ENCODE peak calls at places on chromosomes 13 and 19, in five cellular contexts. One of them, this sample, is unnamed.

GRCh38 chr13:113759525-113760137 is 605 bp downstream of the TMEM255B start:
- DNase-seq in neural progenitor cell: peak; percentile 58
- DNase-seq in heart left ventricle: peak; percentile 52
- DNase-seq in AG04450: no peak
- DNase-seq in effector memory CD4-positive, alpha-beta T cell: no peak
- DNase-seq in this sample: peak; percentile 64

GRCh38 chr13:70415141-70415540 is 306.9 kb upstream of the KLHL1 start:
- DNase-seq in neural progenitor cell: no peak
- DNase-seq in AG04450: no peak
- DNase-seq in effector memory CD4-positive, alpha-beta T cell: no peak
- DNase-seq in heart left ventricle: no peak
- DNase-seq in this sample: no peak

GRCh38 chr13:50224534-50224933 is 209.3 kb downstream of the KCNRG start:
- DNase-seq in effector memory CD4-positive, alpha-beta T cell: no peak
- DNase-seq in heart left ventricle: no peak
- DNase-seq in neural progenitor cell: no peak
- DNase-seq in AG04450: no peak
- DNase-seq in this sample: no peak

GRCh38 chr13:52009985-52010384 is 1.3 kb downstream of the ATP7B start:
- DNase-seq in AG04450: no peak
- DNase-seq in neural progenitor cell: no peak
- DNase-seq in effector memory CD4-positive, alpha-beta T cell: no peak
- DNase-seq in heart left ventricle: no peak
- DNase-seq in this sample: no peak

GRCh38 chr13:103354189-103354588 is 288.0 kb upstream of the SLC10A2 start:
- DNase-seq in heart left ventricle: no peak
- DNase-seq in effector memory CD4-positive, alpha-beta T cell: no peak
- DNase-seq in neural progenitor cell: no peak
- DNase-seq in AG04450: no peak
- DNase-seq in this sample: no peak

GRCh38 chr13:112729408-112729807 is 39.6 kb downstream of the ATP11A start:
- DNase-seq in neural progenitor cell: no peak
- DNase-seq in heart left ventricle: peak; percentile 79
- DNase-seq in effector memory CD4-positive, alpha-beta T cell: no peak
- DNase-seq in AG04450: no peak
- DNase-seq in this sample: peak; percentile 44

GRCh38 chr19:13181747-13182388 is 31.7 kb downstream of the IER2 start:
- DNase-seq in effector memory CD4-positive, alpha-beta T cell: no peak
- DNase-seq in heart left ventricle: peak; percentile 83
- DNase-seq in AG04450: no peak
- DNase-seq in neural progenitor cell: no peak
- DNase-seq in this sample: no peak

GRCh38 chr19:39182174-39182505 is 14.6 kb upstream of the NCCRP1 start:
- DNase-seq in AG04450: no peak
- DNase-seq in neural progenitor cell: no peak
- DNase-seq in effector memory CD4-positive, alpha-beta T cell: no peak
- DNase-seq in heart left ventricle: no peak
- DNase-seq in this sample: no peak

GRCh38 chr13:25281193-25281936 is 5.9 kb downstream of the MTMR6 start:
- DNase-seq in heart left ventricle: no peak
- DNase-seq in effector memory CD4-positive, alpha-beta T cell: no peak
- DNase-seq in neural progenitor cell: no peak
- DNase-seq in AG04450: no peak
- DNase-seq in this sample: no peak

GRCh38 chr19:45336696-45337251 is 3.8 kb upstream of the KLC3 start:
- DNase-seq in heart left ventricle: no peak
- DNase-seq in AG04450: no peak
- DNase-seq in effector memory CD4-positive, alpha-beta T cell: no peak
- DNase-seq in neural progenitor cell: no peak
- DNase-seq in this sample: no peak

GRCh38 chr19:7159105-7159933 is 89.8 kb downstream of the ZNF557 start:
- DNase-seq in neural progenitor cell: no peak
- DNase-seq in AG04450: peak; percentile 65
- DNase-seq in effector memory CD4-positive, alpha-beta T cell: no peak
- DNase-seq in heart left ventricle: peak; percentile 85
- DNase-seq in this sample: no peak

GRCh38 chr13:47133024-47133445 is 236.2 kb upstream of the HTR2A start:
- DNase-seq in heart left ventricle: no peak
- DNase-seq in neural progenitor cell: no peak
- DNase-seq in AG04450: no peak
- DNase-seq in effector memory CD4-positive, alpha-beta T cell: no peak
- DNase-seq in this sample: no peak

GRCh38 chr13:43838909-43839308 is 40.6 kb downstream of the CCDC122 start:
- DNase-seq in effector memory CD4-positive, alpha-beta T cell: no peak
- DNase-seq in heart left ventricle: no peak
- DNase-seq in AG04450: no peak
- DNase-seq in neural progenitor cell: no peak
- DNase-seq in this sample: no peak

GRCh38 chr13:91360246-91360751 is 12.8 kb downstream of the MIR17HG start:
- DNase-seq in effector memory CD4-positive, alpha-beta T cell: no peak
- DNase-seq in heart left ventricle: no peak
- DNase-seq in neural progenitor cell: no peak
- DNase-seq in AG04450: no peak
- DNase-seq in this sample: no peak

GRCh38 chr19:54473983-54474382 is 887 bp upstream of the CDC42EP5 start:
- DNase-seq in heart left ventricle: no peak
- DNase-seq in AG04450: no peak
- DNase-seq in effector memory CD4-positive, alpha-beta T cell: no peak
- DNase-seq in neural progenitor cell: no peak
- DNase-seq in this sample: no peak

GRCh38 chr19:2186071-2186846 is 22.5 kb downstream of the DOT1L start:
- DNase-seq in AG04450: peak; percentile 91
- DNase-seq in effector memory CD4-positive, alpha-beta T cell: no peak
- DNase-seq in neural progenitor cell: peak; percentile 39
- DNase-seq in heart left ventricle: peak; percentile 88
- DNase-seq in this sample: peak; percentile 70

GRCh38 chr19:2187164-2187563 is 23.4 kb downstream of the DOT1L start:
- DNase-seq in neural progenitor cell: no peak
- DNase-seq in AG04450: no peak
- DNase-seq in heart left ventricle: no peak
- DNase-seq in effector memory CD4-positive, alpha-beta T cell: no peak
- DNase-seq in this sample: no peak

GRCh38 chr19:2181618-2181997 is 17.9 kb downstream of the DOT1L start:
- DNase-seq in AG04450: no peak
- DNase-seq in effector memory CD4-positive, alpha-beta T cell: no peak
- DNase-seq in heart left ventricle: no peak
- DNase-seq in neural progenitor cell: no peak
- DNase-seq in this sample: no peak

GRCh38 chr19:2185734-2186070 is 22.0 kb downstream of the DOT1L start:
- DNase-seq in neural progenitor cell: no peak
- DNase-seq in heart left ventricle: no peak
- DNase-seq in AG04450: no peak
- DNase-seq in effector memory CD4-positive, alpha-beta T cell: no peak
- DNase-seq in this sample: no peak

GRCh38 chr19:2184422-2185012 is 20.8 kb downstream of the DOT1L start:
- DNase-seq in AG04450: no peak
- DNase-seq in effector memory CD4-positive, alpha-beta T cell: no peak
- DNase-seq in neural progenitor cell: no peak
- DNase-seq in heart left ventricle: no peak
- DNase-seq in this sample: no peak
- H3K27ac ChIP-seq in AG04450: no peak overlapping the region
- H3K27ac ChIP-seq in effector memory CD4-positive, alpha-beta T cell: no peak overlapping the region
- H3K27ac ChIP-seq in neural progenitor cell: no peak overlapping the region
- H3K27ac ChIP-seq in heart left ventricle: no peak overlapping the region
- H3K27ac ChIP-seq in this sample: no peak overlapping the region

DNA sequence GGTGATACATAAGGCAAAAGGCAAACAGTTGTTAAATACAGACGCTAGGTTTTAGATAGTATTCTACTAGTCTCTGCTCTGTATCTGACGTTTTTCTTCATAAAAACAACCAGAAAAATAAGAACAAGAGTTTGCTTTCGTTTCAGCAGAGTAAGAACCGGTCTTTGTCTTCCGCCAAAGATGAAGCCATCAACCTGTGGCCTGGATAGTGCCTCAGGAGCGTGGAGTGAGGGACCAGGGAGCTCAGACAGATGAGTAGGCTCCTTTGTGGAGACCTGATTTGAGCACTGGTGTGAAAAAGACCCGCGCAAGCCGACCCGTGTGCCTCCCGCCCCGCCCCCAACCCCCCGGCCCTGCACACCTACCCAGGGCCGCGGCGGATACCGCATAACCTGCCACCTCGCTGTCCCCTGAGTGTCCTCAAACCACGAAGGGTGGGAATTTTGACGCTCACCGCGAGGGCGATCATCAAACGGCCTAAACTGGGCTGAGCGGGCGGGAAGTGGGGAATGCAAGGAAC is 969 bp upstream of the LMO7 start:
- DNase-seq in heart left ventricle: peak; percentile 23
- DNase-seq in neural progenitor cell: no peak
- DNase-seq in AG04450: no peak
- DNase-seq in effector memory CD4-positive, alpha-beta T cell: peak; percentile 5
- DNase-seq in this sample: no peak
- H3K27ac ChIP-seq in heart left ventricle: peak overlapping the region; percentile 40
- H3K27ac ChIP-seq in neural progenitor cell: no peak overlapping the region
- H3K27ac ChIP-seq in AG04450: peak overlapping the region; percentile 11
- H3K27ac ChIP-seq in effector memory CD4-positive, alpha-beta T cell: peak overlapping the region; percentile 35
- H3K27ac ChIP-seq in this sample: no peak overlapping the region

DNA sequence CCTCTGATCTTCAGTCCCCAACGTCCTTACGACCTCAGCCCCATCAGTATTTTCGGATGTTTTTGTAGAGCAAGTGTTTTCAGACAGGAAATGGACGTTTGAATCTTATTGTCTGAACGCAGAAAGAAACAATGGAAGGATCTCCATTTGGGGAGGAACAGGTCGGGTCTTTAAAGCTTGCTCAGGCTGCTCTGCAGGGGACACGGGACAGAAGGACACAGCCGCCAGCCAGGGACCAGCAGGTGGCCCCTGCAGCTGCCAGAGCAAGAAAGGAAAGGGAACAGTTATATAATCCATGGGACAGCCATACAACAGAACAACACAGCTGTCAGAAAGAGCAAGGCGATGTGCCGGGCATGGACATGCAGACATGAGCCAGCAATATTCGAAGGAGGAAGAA is 18.5 kb upstream of the IGLON5 start:
- DNase-seq in AG04450: no peak
- DNase-seq in effector memory CD4-positive, alpha-beta T cell: no peak
- DNase-seq in neural progenitor cell: peak; percentile 61
- DNase-seq in heart left ventricle: no peak
- DNase-seq in this sample: peak; percentile 81
- H3K27ac ChIP-seq in AG04450: no peak overlapping the region
- H3K27ac ChIP-seq in effector memory CD4-positive, alpha-beta T cell: no peak overlapping the region
- H3K27ac ChIP-seq in neural progenitor cell: no peak overlapping the region
- H3K27ac ChIP-seq in heart left ventricle: no peak overlapping the region
- H3K27ac ChIP-seq in this sample: peak overlapping the region; percentile 60

DNA sequence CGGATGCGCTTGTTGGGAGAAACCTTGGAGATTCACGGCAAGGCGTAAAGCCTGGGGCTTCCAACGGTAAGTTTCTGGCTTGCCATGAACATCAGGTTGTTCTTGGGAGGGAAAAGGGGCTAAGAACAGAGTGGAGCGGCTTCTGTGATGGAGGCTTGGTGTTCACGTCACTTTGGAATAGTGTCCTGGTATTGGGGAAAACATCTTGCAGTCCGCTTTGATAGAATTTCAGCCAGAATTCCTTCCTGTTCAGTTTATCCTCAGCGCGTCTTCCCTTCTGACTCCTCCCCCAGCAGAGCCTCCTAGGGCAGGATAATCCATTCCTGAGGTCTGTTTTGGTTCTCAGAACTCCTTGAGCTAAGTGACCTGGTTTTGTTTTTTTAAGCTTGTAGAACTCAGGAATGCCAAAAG is 2.0 kb downstream of the KCTD15 start:
- DNase-seq in effector memory CD4-positive, alpha-beta T cell: no peak
- DNase-seq in AG04450: no peak
- DNase-seq in heart left ventricle: no peak
- DNase-seq in neural progenitor cell: peak; percentile 74
- DNase-seq in this sample: no peak
- H3K27ac ChIP-seq in effector memory CD4-positive, alpha-beta T cell: no peak overlapping the region
- H3K27ac ChIP-seq in AG04450: no peak overlapping the region
- H3K27ac ChIP-seq in heart left ventricle: peak overlapping the region; percentile 99
- H3K27ac ChIP-seq in neural progenitor cell: peak overlapping the region; percentile 68
- H3K27ac ChIP-seq in this sample: no peak overlapping the region

GRCh38 chr19:17557461-17557860 is 2.0 kb downstream of the COLGALT1 start:
- DNase-seq in effector memory CD4-positive, alpha-beta T cell: no peak
- DNase-seq in heart left ventricle: no peak
- DNase-seq in AG04450: no peak
- DNase-seq in neural progenitor cell: no peak
- DNase-seq in this sample: no peak

GRCh38 chr19:17565611-17566010 is 10.2 kb downstream of the COLGALT1 start:
- DNase-seq in effector memory CD4-positive, alpha-beta T cell: no peak
- DNase-seq in neural progenitor cell: no peak
- DNase-seq in heart left ventricle: no peak
- DNase-seq in AG04450: no peak
- DNase-seq in this sample: no peak

GRCh38 chr19:17560205-17560595 is 4.8 kb downstream of the COLGALT1 start:
- DNase-seq in AG04450: peak; percentile 59
- DNase-seq in neural progenitor cell: no peak
- DNase-seq in effector memory CD4-positive, alpha-beta T cell: no peak
- DNase-seq in heart left ventricle: no peak
- DNase-seq in this sample: no peak

GRCh38 chr19:17564783-17565182 is 9.3 kb downstream of the COLGALT1 start:
- DNase-seq in effector memory CD4-positive, alpha-beta T cell: no peak
- DNase-seq in AG04450: no peak
- DNase-seq in neural progenitor cell: no peak
- DNase-seq in heart left ventricle: no peak
- DNase-seq in this sample: no peak

DNA sequence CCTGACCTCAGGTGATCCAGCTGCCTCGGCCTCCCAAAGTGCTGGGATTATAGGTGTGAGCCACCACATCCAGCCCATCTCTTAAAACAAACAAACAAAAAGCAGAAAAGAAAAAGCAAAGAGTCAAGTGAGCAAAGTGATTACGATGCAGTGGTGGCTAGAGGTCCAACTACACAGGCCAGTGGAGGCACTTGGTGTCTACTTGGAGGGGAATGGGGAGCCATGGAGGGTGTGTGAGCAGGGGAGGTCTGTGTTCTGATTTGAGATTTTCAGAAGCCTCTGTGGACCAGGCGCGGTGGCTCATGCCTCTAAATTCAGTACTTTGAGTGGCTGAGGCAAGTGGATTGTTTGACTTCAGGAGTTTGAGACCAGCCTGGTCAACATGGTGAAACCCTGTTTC is 6.6 kb downstream of the COLGALT1 start:
- DNase-seq in heart left ventricle: no peak
- DNase-seq in AG04450: no peak
- DNase-seq in effector memory CD4-positive, alpha-beta T cell: no peak
- DNase-seq in neural progenitor cell: no peak
- DNase-seq in this sample: no peak
- H3K27ac ChIP-seq in heart left ventricle: peak overlapping the region; percentile 58
- H3K27ac ChIP-seq in AG04450: no peak overlapping the region
- H3K27ac ChIP-seq in effector memory CD4-positive, alpha-beta T cell: no peak overlapping the region
- H3K27ac ChIP-seq in neural progenitor cell: no peak overlapping the region
- H3K27ac ChIP-seq in this sample: no peak overlapping the region

GRCh38 chr13:23724196-23724970 is 154.2 kb downstream of the TNFRSF19 start:
- DNase-seq in heart left ventricle: no peak
- DNase-seq in AG04450: no peak
- DNase-seq in effector memory CD4-positive, alpha-beta T cell: no peak
- DNase-seq in neural progenitor cell: no peak
- DNase-seq in this sample: peak; percentile 56

GRCh38 chr13:23731709-23732108 is 157.5 kb downstream of the MIPEP start:
- DNase-seq in heart left ventricle: no peak
- DNase-seq in AG04450: no peak
- DNase-seq in effector memory CD4-positive, alpha-beta T cell: no peak
- DNase-seq in neural progenitor cell: no peak
- DNase-seq in this sample: no peak

GRCh38 chr13:23725922-23726321 is 155.7 kb downstream of the TNFRSF19 start:
- DNase-seq in effector memory CD4-positive, alpha-beta T cell: no peak
- DNase-seq in neural progenitor cell: no peak
- DNase-seq in AG04450: no peak
- DNase-seq in heart left ventricle: no peak
- DNase-seq in this sample: no peak

GRCh38 chr13:23730251-23730650 is 158.9 kb downstream of the MIPEP start:
- DNase-seq in effector memory CD4-positive, alpha-beta T cell: no peak
- DNase-seq in AG04450: no peak
- DNase-seq in neural progenitor cell: no peak
- DNase-seq in heart left ventricle: no peak
- DNase-seq in this sample: no peak

GRCh38 chr13:23728807-23729206 is 158.6 kb downstream of the TNFRSF19 start:
- DNase-seq in neural progenitor cell: no peak
- DNase-seq in AG04450: no peak
- DNase-seq in effector memory CD4-positive, alpha-beta T cell: no peak
- DNase-seq in heart left ventricle: no peak
- DNase-seq in this sample: no peak
- H3K27ac ChIP-seq in neural progenitor cell: no peak overlapping the region
- H3K27ac ChIP-seq in AG04450: no peak overlapping the region
- H3K27ac ChIP-seq in effector memory CD4-positive, alpha-beta T cell: no peak overlapping the region
- H3K27ac ChIP-seq in heart left ventricle: no peak overlapping the region
- H3K27ac ChIP-seq in this sample: no peak overlapping the region

This sample was measured in endodermal cell.